ENCODE peak calls at places on chromosomes 6 and 20, in six cellular contexts. B is Peyer's patch; Z is small intestine; E is left ventricle myocardium inferior; A is CD8-positive, alpha-beta memory T cell; H is K562. C is an unnamed sample.

GRCh38 chr6:136967874-136968752 is 46.0 kb downstream of the SLC35D3 start:
- DNase-seq in B (peak; percentile 90), A (peak; percentile 39), E (peak; percentile 71), H (peak; percentile 84), Z (peak; percentile 82), C (peak; percentile 70)

GRCh38 chr6:6105472-6106036 is 98.8 kb upstream of the NRN1 start:
- DNase-seq in B (no peak), H (no peak), Z (peak; percentile 5), A (no peak), E (no peak), C (no peak)

GRCh38 chr20:58044286-58044685 is 184.2 kb downstream of the ANKRD60 start:
- DNase-seq in Z (no peak), E (no peak), H (no peak), B (no peak), A (no peak), C (no peak)

GRCh38 chr6:138576303-138576702 is 77.0 kb upstream of the NHSL1 start:
- DNase-seq in Z (no peak), A (no peak), E (no peak), H (no peak), B (no peak), C (no peak)

GRCh38 chr6:116682334-116682712 is 1.3 kb downstream of the KPNA5 start:
- DNase-seq in Z (peak; percentile 27), H (no peak), A (peak; percentile 19), E (no peak), B (no peak), C (peak; percentile 54)

GRCh38 chr20:45088247-45088646 is 12.7 kb downstream of the KCNS1 start:
- DNase-seq in Z (no peak), H (no peak), A (no peak), B (no peak), E (no peak), C (no peak)

GRCh38 chr6:98605705-98606104 is 228.7 kb upstream of the POU3F2 start:
- DNase-seq in Z (no peak), B (no peak), A (no peak), H (no peak), E (no peak), C (no peak)

GRCh38 chr20:44018684-44019637 is 104.3 kb downstream of the TOX2 start:
- DNase-seq in B (no peak), Z (no peak), H (no peak), E (no peak), A (no peak), C (peak; percentile 40)

GRCh38 chr20:21573259-21573658 is 59.4 kb upstream of the NKX2-2 start:
- DNase-seq in B (no peak), E (no peak), Z (no peak), A (no peak), H (no peak), C (no peak)

GRCh38 chr6:153106021-153106420 is 25.1 kb downstream of the RGS17 start:
- DNase-seq in E (no peak), B (no peak), A (no peak), Z (no peak), H (no peak), C (no peak)

GRCh38 chr6:114187563-114187962 is 155.3 kb downstream of the HS3ST5 start:
- DNase-seq in H (no peak), Z (no peak), E (no peak), B (no peak), A (no peak), C (no peak)

GRCh38 chr6:96700931-96701330 is 136.3 kb downstream of the GPR63 start:
- DNase-seq in H (no peak), E (no peak), Z (no peak), B (no peak), A (no peak), C (no peak)

GRCh38 chr20:17062712-17063111 is 164.1 kb upstream of the PCSK2 start:
- DNase-seq in E (no peak), B (no peak), H (no peak), Z (no peak), A (no peak), C (no peak)

GRCh38 chr20:62605236-62605948 is 36.9 kb upstream of the SLCO4A1 start:
- DNase-seq in E (no peak), A (no peak), B (no peak), H (no peak), Z (no peak), C (no peak)

GRCh38 chr20:62602550-62602949 is 39.8 kb upstream of the SLCO4A1 start:
- DNase-seq in Z (no peak), E (peak; percentile 50), A (peak; percentile 18), H (peak; percentile 29), B (peak; percentile 60), C (peak; percentile 40)

GRCh38 chr20:62603021-62603906 is 39.0 kb upstream of the SLCO4A1 start:
- DNase-seq in A (peak; percentile 32), H (no peak), B (peak; percentile 78), E (peak; percentile 59), Z (peak; percentile 29), C (peak; percentile 27)

GRCh38 chr20:62604796-62605195 is 37.5 kb upstream of the SLCO4A1 start:
- DNase-seq in H (no peak), Z (no peak), A (no peak), B (no peak), E (no peak), C (no peak)

GRCh38 chr20:62603907-62604785 is 38.2 kb upstream of the SLCO4A1 start:
- DNase-seq in A (no peak), H (no peak), Z (no peak), B (no peak), E (no peak), C (no peak)
- H3K27ac ChIP-seq in A (no peak overlapping the region), H (no peak overlapping the region), Z (peak overlapping the region; percentile 22), B (peak overlapping the region; percentile 65), E (peak overlapping the region; percentile 66), C (no peak overlapping the region)

GRCh38 chr6:31048090-31048489 is 37.8 kb downstream of the MUC22 start:
- DNase-seq in B (no peak), A (no peak), H (no peak), Z (no peak), E (no peak), C (no peak)

GRCh38 chr6:31038559-31038958 is 28.3 kb downstream of the MUC22 start:
- DNase-seq in Z (no peak), B (no peak), E (no peak), H (no peak), A (no peak), C (no peak)

GRCh38 chr6:31037692-31038091 is 27.4 kb downstream of the MUC22 start:
- DNase-seq in Z (no peak), B (no peak), A (no peak), E (no peak), H (no peak), C (no peak)

GRCh38 chr6:31041372-31041974 is 31.2 kb downstream of the MUC22 start:
- DNase-seq in H (no peak), B (no peak), E (no peak), A (no peak), Z (peak; percentile 48), C (no peak)

GRCh38 chr6:31042801-31043200 is 32.5 kb downstream of the MUC22 start:
- DNase-seq in B (peak; percentile 58), Z (peak; percentile 66), H (peak; percentile 66), E (peak; percentile 23), A (no peak), C (peak; percentile 28)
- H3K4me3 ChIP-seq in B (no peak overlapping the region), Z (no peak overlapping the region), H (no peak overlapping the region), E (no peak overlapping the region), A (no peak overlapping the region), C (no peak overlapping the region)

GRCh38 chr20:62925420-62926228 is 681 bp downstream of the DIDO1 start:
- DNase-seq in A (peak; percentile 41), Z (peak; percentile 51), B (peak; percentile 72), E (no peak), H (no peak), C (peak; percentile 69)

GRCh38 chr20:62922451-62922921 is 3.8 kb downstream of the DIDO1 start:
- DNase-seq in A (peak; percentile 56), B (peak; percentile 54), Z (peak; percentile 41), E (no peak), H (no peak), C (peak; percentile 54)

GRCh38 chr20:62924567-62925419 is 1.5 kb downstream of the DIDO1 start:
- DNase-seq in B (no peak), Z (peak; percentile 67), E (no peak), A (peak; percentile 35), H (no peak), C (peak; percentile 12)

GRCh38 chr20:62926229-62927127 is at the start of gene DIDO1:
- DNase-seq in A (peak; percentile 84), H (peak; percentile 97), B (peak; percentile 96), E (peak; percentile 89), Z (peak; percentile 90), C (peak; percentile 76)

GRCh38 chr20:62923669-62924566 is 2.4 kb downstream of the DIDO1 start:
- DNase-seq in A (no peak), B (no peak), Z (peak; percentile 82), H (no peak), E (no peak), C (no peak)
- H3K4me1 ChIP-seq in A (peaks cover 79% of the 10 kb centered on the region), B (peaks cover 7% of the 10 kb centered on the region), Z (peaks cover 34% of the 10 kb centered on the region), H (peaks cover 44% of the 10 kb centered on the region), E (peaks cover 97% of the 10 kb centered on the region), C (peaks cover 81% of the 10 kb centered on the region)

GRCh38 chr20:36579996-36580545 is 6.7 kb downstream of the TGIF2 start:
- DNase-seq in H (no peak), A (no peak), B (no peak), Z (no peak), E (no peak), C (no peak)
- H3K27ac ChIP-seq in H (no peak overlapping the region), A (no peak overlapping the region), B (no peak overlapping the region), Z (no peak overlapping the region), E (no peak overlapping the region), C (no peak overlapping the region)

GRCh38 chr6:34032856-34033255 is 113.0 kb downstream of the GRM4 start:
- DNase-seq in A (no peak), Z (no peak), B (no peak), E (no peak), H (no peak), C (no peak)

GRCh38 chr6:34031567-34032383 is 114.1 kb downstream of the GRM4 start:
- DNase-seq in A (no peak), H (no peak), Z (no peak), E (no peak), B (no peak), C (no peak)

GRCh38 chr6:34028691-34029360 is 117.1 kb downstream of the GRM4 start:
- DNase-seq in Z (no peak), H (no peak), B (no peak), E (no peak), A (no peak), C (no peak)

GRCh38 chr6:34029489-34030280 is 116.2 kb downstream of the GRM4 start:
- DNase-seq in H (no peak), A (no peak), E (no peak), B (no peak), Z (no peak), C (no peak)

GRCh38 chr6:34030831-34031566 is 114.9 kb downstream of the GRM4 start:
- DNase-seq in E (no peak), A (no peak), B (no peak), Z (no peak), H (no peak), C (no peak)
- H3K4me3 ChIP-seq in E (no peak overlapping the region), A (no peak overlapping the region), B (no peak overlapping the region), Z (no peak overlapping the region), H (no peak overlapping the region), C (no peak overlapping the region)